ENCODE peak calls at places on chromosomes 6 and 20, in eight cellular contexts. X, P, T, V, H, J, N and U are unnamed samples.

GRCh38 chr6:117933471-117933870 is 26.4 kb downstream of the SLC35F1 start:
- DNase-seq in X (no peak), P (no peak), T (no peak), V (no peak), H (no peak), J (no peak), N (no peak), U (no peak)

GRCh38 chr6:11492444-11493300 is 44.9 kb upstream of the TMEM170B start:
- DNase-seq in X (peak), P (no peak), T (no peak), V (no peak), H (no peak), J (peak), N (peak), U (no peak)

GRCh38 chr6:47083586-47084047 is 41.5 kb upstream of the ADGRF1 start:
- DNase-seq in X (peak), P (peak), T (peak), V (peak), H (peak), J (peak), N (peak), U (no peak)

GRCh38 chr20:59835057-59835447 is 98.4 kb downstream of the SYCP2 start:
- DNase-seq in X (peak), P (peak), T (no peak), V (no peak), H (peak), J (no peak), N (no peak), U (no peak)

GRCh38 chr20:17693534-17694001 is 6.2 kb upstream of the BANF2 start:
- DNase-seq in X (no peak), P (no peak), T (no peak), V (no peak), H (no peak), J (peak), N (no peak), U (no peak)

GRCh38 chr6:4135665-4136353 is 434 bp upstream of the ECI2 start:
- DNase-seq in X (peak), P (peak), T (peak), V (peak), H (peak), J (peak), N (peak), U (peak)

GRCh38 chr6:161429921-161430490 is 156.1 kb upstream of the AGPAT4 start:
- DNase-seq in X (peak), P (peak), T (no peak), V (peak), H (no peak), J (no peak), N (peak), U (no peak)

GRCh38 chr6:34143884-34144580 is 1.9 kb downstream of the GRM4 start:
- DNase-seq in X (peak), P (no peak), T (no peak), V (no peak), H (no peak), J (no peak), N (no peak), U (no peak)

GRCh38 chr6:12769556-12770255 is 53.1 kb downstream of the PHACTR1 start:
- DNase-seq in X (peak), P (no peak), T (no peak), V (no peak), H (no peak), J (no peak), N (peak), U (no peak)

GRCh38 chr6:127030111-127030510 is 88.4 kb upstream of the RSPO3 start:
- DNase-seq in X (no peak), P (no peak), T (no peak), V (no peak), H (no peak), J (no peak), N (peak), U (no peak)

GRCh38 chr6:256169-256568 is 36.1 kb upstream of the DUSP22 start:
- DNase-seq in X (no peak), P (no peak), T (no peak), V (no peak), H (no peak), J (no peak), N (no peak), U (no peak)

GRCh38 chr6:108589244-108589730 is 28.6 kb downstream of the FOXO3 start:
- DNase-seq in X (peak), P (peak), T (peak), V (peak), H (peak), J (peak), N (peak), U (no peak)

GRCh38 chr6:166449641-166450040 is 66.9 kb upstream of the MPC1 start:
- DNase-seq in X (no peak), P (no peak), T (no peak), V (no peak), H (no peak), J (no peak), N (no peak), U (no peak)

GRCh38 chr20:54350415-54350814 is 125.0 kb upstream of the DOK5 start:
- DNase-seq in X (peak), P (peak), T (no peak), V (peak), H (peak), J (no peak), N (peak), U (no peak)

GRCh38 chr6:83804886-83805285 is 48.3 kb upstream of the RIPPLY2 start:
- DNase-seq in X (no peak), P (no peak), T (no peak), V (no peak), H (no peak), J (no peak), N (no peak), U (no peak)

GRCh38 chr6:105459884-105460283 is 57.0 kb upstream of the PREP start:
- DNase-seq in X (peak), P (peak), T (no peak), V (peak), H (peak), J (peak), N (peak), U (no peak)

GRCh38 chr6:149545258-149545753 is 537 bp downstream of the PPIL4 start:
- DNase-seq in X (peak), P (peak), T (no peak), V (peak), H (peak), J (no peak), N (peak), U (no peak)

GRCh38 chr6:13615802-13616140 is 636 bp downstream of the NOL7 start:
- DNase-seq in X (peak), P (peak), T (peak), V (peak), H (peak), J (no peak), N (peak), U (no peak)

GRCh38 chr20:39004508-39004907 is 42.4 kb downstream of the DHX35 start:
- DNase-seq in X (no peak), P (no peak), T (no peak), V (no peak), H (no peak), J (peak), N (no peak), U (no peak)

GRCh38 chr6:42417641-42418112 is 34.0 kb downstream of the TRERF1 start:
- DNase-seq in X (no peak), P (peak), T (no peak), V (peak), H (no peak), J (no peak), N (peak), U (no peak)

GRCh38 chr20:11057624-11058023 is 383.8 kb upstream of the JAG1 start:
- DNase-seq in X (peak), P (peak), T (no peak), V (peak), H (no peak), J (no peak), N (peak), U (no peak)

GRCh38 chr6:68572525-68572924 is 62.6 kb upstream of the ADGRB3 start:
- DNase-seq in X (peak), P (peak), T (no peak), V (no peak), H (peak), J (peak), N (no peak), U (no peak)
- TF ChIP-seq CTCF in X (no peak), P (peak), T (no peak), V (peak), H (peak), J (peak), N (peak), U (peak)

DNA sequence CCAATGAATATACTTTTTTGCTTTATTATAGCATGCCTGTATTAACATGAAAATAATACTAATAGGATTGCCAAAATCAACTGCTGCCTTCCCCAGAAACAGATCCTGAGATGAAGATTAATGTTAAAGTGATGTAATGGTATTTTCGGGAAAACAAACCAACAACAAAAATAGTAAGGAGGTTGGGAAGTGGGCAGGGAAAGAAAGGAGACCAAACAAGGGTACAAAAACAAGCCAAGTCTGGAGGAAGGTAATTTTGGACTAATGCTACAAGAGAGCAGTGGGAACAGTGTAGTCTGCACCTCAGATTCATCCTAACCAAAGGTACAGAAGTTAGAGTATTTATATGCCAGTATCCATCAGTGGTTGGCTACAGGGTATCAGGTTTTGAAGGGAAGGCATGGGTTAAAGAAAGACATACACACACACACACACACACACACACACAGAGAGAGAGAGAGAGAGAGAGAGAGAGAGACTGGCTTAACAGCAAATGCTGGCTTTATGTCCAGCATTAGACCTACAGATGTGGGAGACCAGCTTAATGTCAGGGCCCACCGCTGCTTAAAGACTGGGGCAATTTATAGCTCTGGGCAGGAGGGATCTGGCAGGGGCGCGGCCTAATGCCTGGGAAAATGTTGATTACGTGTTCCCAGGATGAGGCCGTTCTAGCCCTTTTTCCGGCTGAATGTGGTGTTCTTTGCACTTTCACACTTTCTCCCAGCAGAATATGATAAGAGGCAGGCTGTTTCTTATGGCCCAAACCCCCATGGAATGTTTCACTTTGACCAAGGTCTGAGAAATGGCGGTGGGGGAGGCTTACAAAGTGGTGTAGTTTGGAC is 3.8 kb upstream of the SLC17A1 start:
- DNase-seq in X (no peak), P (peak), T (no peak), V (no peak), H (peak), J (no peak), N (no peak), U (no peak)
- H3K4me3 ChIP-seq in X (no peak), P (no peak), T (no peak), V (no peak), H (no peak), J (no peak), N (no peak), U (no peak)

GRCh38 chr6:151911401-151911800 is 103.9 kb downstream of the ESR1 start:
- DNase-seq in X (peak), P (no peak), T (no peak), V (peak), H (no peak), J (peak), N (peak), U (no peak)
- TF ChIP-seq CTCF in X (no peak), P (peak), T (no peak), V (no peak), H (no peak), J (peak), N (no peak), U (no peak)

GRCh38 chr6:21747441-21747840 is 153.9 kb downstream of the SOX4 start:
- DNase-seq in X (no peak), P (no peak), T (no peak), V (no peak), H (no peak), J (no peak), N (no peak), U (no peak)

GRCh38 chr6:21749754-21750153 is 156.2 kb downstream of the SOX4 start:
- DNase-seq in X (no peak), P (no peak), T (no peak), V (no peak), H (no peak), J (no peak), N (no peak), U (no peak)

GRCh38 chr6:21750479-21751018 is 157.0 kb downstream of the SOX4 start:
- DNase-seq in X (no peak), P (no peak), T (no peak), V (no peak), H (no peak), J (no peak), N (no peak), U (no peak)

GRCh38 chr6:21745543-21746337 is 152.2 kb downstream of the SOX4 start:
- DNase-seq in X (no peak), P (no peak), T (no peak), V (no peak), H (no peak), J (no peak), N (no peak), U (no peak)

DNA sequence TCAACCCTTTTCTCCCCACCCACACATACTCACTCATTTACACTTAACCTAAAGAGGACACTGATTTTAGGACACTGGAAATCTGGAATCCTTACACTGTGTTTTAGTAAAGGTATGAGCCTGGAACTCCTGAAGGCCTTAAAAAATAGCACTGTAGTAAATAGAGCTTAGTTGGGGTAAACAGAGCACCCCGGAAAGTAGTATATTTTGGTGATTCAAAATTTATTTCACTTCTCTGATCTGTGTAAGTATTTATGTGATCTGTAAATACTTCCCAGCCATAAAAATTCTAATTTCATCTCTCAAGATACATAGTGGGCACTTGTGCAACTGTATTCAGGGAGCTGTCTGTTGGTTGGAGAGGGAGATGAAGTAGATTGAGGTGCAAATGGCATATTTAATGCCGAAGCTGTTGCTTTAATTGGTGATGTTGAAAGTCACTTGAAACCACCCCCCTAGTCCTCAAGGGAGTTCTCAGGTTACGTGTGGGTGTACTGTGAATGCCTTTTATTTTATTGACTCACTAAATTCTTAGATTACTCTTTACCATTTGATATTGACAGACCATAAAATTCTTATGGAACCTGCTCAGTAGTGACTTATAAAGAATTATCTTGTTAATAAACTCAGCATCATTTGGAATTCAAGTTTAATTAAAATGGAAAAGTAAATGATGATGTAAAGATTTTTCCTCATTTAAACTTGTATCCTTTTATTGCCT is 155.0 kb downstream of the SOX4 start:
- DNase-seq in X (peak), P (peak), T (no peak), V (peak), H (peak), J (peak), N (peak), U (no peak)
- H3K4me3 ChIP-seq in X (no peak), P (no peak), T (no peak), V (no peak), H (no peak), J (no peak), N (no peak), U (no peak)

DNA sequence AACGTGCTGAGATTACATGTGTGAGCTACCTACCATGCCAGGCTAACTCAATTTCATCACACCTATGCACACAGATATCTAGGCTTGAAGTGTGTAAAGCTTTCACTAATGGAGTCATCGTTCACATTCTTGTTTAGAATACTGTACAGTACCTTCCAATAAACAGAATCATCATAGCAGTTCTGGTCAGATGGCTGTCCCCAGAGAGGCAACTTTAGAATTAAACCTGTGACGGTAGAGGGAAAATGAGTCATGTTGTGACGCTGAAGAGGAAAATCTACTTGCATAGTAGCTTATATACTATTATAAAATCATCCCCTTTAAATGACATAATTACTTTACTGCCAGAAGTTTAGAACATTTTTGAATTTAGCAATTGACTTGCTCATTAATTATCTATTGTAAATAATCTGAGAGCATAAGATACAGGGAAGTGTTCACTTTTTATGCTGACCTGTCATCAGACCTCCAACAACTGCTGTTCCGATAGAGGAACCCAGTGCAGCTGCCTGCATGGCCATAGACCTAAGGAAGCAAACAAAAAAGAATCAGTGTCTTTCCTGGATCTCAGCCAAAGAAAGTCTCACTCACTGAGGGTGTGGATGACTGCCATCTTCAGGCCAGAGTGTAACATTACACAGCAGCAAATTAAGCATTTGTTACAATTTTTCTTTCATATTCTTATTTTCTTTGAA is 29.8 kb downstream of the RHAG start:
- DNase-seq in X (peak), P (peak), T (no peak), V (peak), H (peak), J (peak), N (peak), U (peak)
- TF ChIP-seq CTCF in X (peak), P (peak), T (peak), V (peak), H (peak), J (peak), N (peak), U (peak)

GRCh38 chr6:157386454-157386853 is 5.5 kb downstream of the ZDHHC14 start:
- DNase-seq in X (no peak), P (no peak), T (no peak), V (no peak), H (no peak), J (no peak), N (no peak), U (no peak)
- H3K4me3 ChIP-seq in X (no peak), P (no peak), T (no peak), V (no peak), H (no peak), J (no peak), N (no peak), U (no peak)

DNA sequence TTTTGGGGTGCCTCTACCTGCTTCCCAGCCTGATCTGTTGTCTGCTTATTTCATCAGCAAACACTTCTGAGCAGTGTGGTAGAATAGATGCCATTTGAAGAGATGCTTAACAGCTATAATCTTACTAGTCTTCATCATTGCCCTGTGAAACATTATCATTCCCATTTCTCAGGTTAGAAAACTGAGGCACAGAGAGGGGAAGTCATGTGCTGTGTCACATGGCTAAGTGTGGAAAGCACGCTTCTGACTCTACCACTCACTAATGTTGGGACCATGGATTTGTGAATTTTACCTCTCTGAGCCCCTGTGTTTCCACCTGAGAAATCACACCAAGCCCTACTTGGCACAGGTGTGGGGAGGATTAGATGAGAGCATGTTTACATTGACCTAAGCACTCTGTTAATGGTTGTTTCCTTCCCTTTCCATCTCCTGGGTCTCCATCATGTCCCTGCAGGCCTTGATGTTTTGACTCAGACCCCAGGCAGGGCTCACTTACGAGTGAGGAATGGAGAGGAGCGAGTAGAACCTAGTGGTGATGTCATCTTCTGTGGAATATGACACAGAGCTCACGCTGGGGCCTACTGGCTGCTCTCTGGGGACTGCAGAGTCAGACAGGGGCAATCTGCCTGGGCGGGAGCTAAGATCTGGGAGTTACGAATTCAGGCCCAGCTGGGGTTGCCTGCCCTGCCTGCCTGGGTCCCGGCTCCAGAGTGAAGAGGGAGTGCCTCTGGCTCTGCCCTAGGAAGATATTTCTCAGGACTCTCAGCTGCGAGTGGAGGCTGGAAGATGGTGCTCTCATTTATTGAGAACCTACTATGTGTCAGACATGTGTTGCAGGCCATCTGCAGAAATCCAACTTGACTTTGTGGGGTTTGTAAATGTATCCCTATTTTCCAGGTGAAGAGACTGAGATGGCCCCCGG is 64.3 kb downstream of the CDH22 start:
- DNase-seq in X (peak), P (no peak), T (no peak), V (peak), H (no peak), J (peak), N (peak), U (no peak)
- TF ChIP-seq CTCF in X (no peak), P (no peak), T (no peak), V (no peak), H (no peak), J (no peak), N (no peak), U (no peak)

GRCh38 chr6:6695711-6696048 is 107.2 kb downstream of the LY86 start:
- DNase-seq in X (peak), P (peak), T (no peak), V (peak), H (no peak), J (no peak), N (peak), U (no peak)
- H3K4me3 ChIP-seq in X (no peak), P (no peak), T (no peak), V (no peak), H (no peak), J (no peak), N (no peak), U (no peak)